ENCODE peak calls at places on chromosomes 6 and 20, in nine cellular contexts. One of them, this sample, is unnamed.

GRCh38 chr6:150183105-150183504 is 40.3 kb downstream of the PPP1R14C start:
- DNase-seq in EL: no peak
- DNase-seq in effector CD4-positive, alpha-beta T cell: no peak
- DNase-seq in HT1080: no peak
- DNase-seq in NCI-H2081: no peak
- DNase-seq in H54: no peak
- DNase-seq in SHP77: no peak
- DNase-seq in Calu3: no peak
- DNase-seq in OCI-LY7: peak
- DNase-seq in this sample: no peak

GRCh38 chr6:36930483-36930882 is 24.1 kb upstream of the PI16 start:
- DNase-seq in effector CD4-positive, alpha-beta T cell: no peak
- DNase-seq in OCI-LY7: no peak
- DNase-seq in Calu3: no peak
- DNase-seq in SHP77: no peak
- DNase-seq in HT1080: no peak
- DNase-seq in H54: no peak
- DNase-seq in NCI-H2081: no peak
- DNase-seq in EL: no peak
- DNase-seq in this sample: no peak

GRCh38 chr6:44685213-44685612 is 297.7 kb downstream of the CDC5L start:
- DNase-seq in H54: no peak
- DNase-seq in HT1080: no peak
- DNase-seq in Calu3: no peak
- DNase-seq in SHP77: no peak
- DNase-seq in NCI-H2081: no peak
- DNase-seq in OCI-LY7: no peak
- DNase-seq in EL: no peak
- DNase-seq in effector CD4-positive, alpha-beta T cell: no peak
- DNase-seq in this sample: no peak

GRCh38 chr6:72621243-72622093 is at the start of gene KCNQ5:
- DNase-seq in NCI-H2081: no peak
- DNase-seq in H54: peak
- DNase-seq in HT1080: no peak
- DNase-seq in OCI-LY7: peak
- DNase-seq in EL: peak
- DNase-seq in Calu3: peak
- DNase-seq in effector CD4-positive, alpha-beta T cell: no peak
- DNase-seq in SHP77: no peak
- DNase-seq in this sample: peak

GRCh38 chr20:46010491-46011405 is 2.0 kb downstream of the MMP9 start:
- DNase-seq in EL: no peak
- DNase-seq in H54: no peak
- DNase-seq in effector CD4-positive, alpha-beta T cell: peak
- DNase-seq in NCI-H2081: no peak
- DNase-seq in OCI-LY7: no peak
- DNase-seq in HT1080: no peak
- DNase-seq in SHP77: no peak
- DNase-seq in Calu3: no peak
- DNase-seq in this sample: no peak

GRCh38 chr6:116073765-116074450 is 13.2 kb upstream of the FRK start:
- DNase-seq in effector CD4-positive, alpha-beta T cell: no peak
- DNase-seq in Calu3: no peak
- DNase-seq in OCI-LY7: no peak
- DNase-seq in SHP77: no peak
- DNase-seq in EL: peak
- DNase-seq in H54: no peak
- DNase-seq in NCI-H2081: no peak
- DNase-seq in HT1080: peak
- DNase-seq in this sample: no peak

GRCh38 chr6:92559002-92559401 is 860.4 kb downstream of the EPHA7 start:
- DNase-seq in SHP77: no peak
- DNase-seq in effector CD4-positive, alpha-beta T cell: no peak
- DNase-seq in Calu3: no peak
- DNase-seq in HT1080: no peak
- DNase-seq in NCI-H2081: no peak
- DNase-seq in OCI-LY7: no peak
- DNase-seq in H54: no peak
- DNase-seq in EL: no peak
- DNase-seq in this sample: no peak

GRCh38 chr6:36885461-36886401 is at the start of gene C6orf89:
- DNase-seq in NCI-H2081: peak
- DNase-seq in HT1080: peak
- DNase-seq in effector CD4-positive, alpha-beta T cell: peak
- DNase-seq in SHP77: peak
- DNase-seq in H54: peak
- DNase-seq in EL: peak
- DNase-seq in OCI-LY7: peak
- DNase-seq in Calu3: peak
- DNase-seq in this sample: peak

GRCh38 chr20:17479041-17479657 is 52.0 kb downstream of the BFSP1 start:
- DNase-seq in NCI-H2081: no peak
- DNase-seq in EL: no peak
- DNase-seq in HT1080: no peak
- DNase-seq in OCI-LY7: no peak
- DNase-seq in effector CD4-positive, alpha-beta T cell: no peak
- DNase-seq in Calu3: no peak
- DNase-seq in SHP77: no peak
- DNase-seq in H54: no peak
- DNase-seq in this sample: no peak

GRCh38 chr6:12602951-12603710 is 113.4 kb upstream of the PHACTR1 start:
- DNase-seq in NCI-H2081: peak
- DNase-seq in Calu3: peak
- DNase-seq in OCI-LY7: peak
- DNase-seq in effector CD4-positive, alpha-beta T cell: no peak
- DNase-seq in SHP77: no peak
- DNase-seq in HT1080: peak
- DNase-seq in EL: peak
- DNase-seq in H54: no peak
- DNase-seq in this sample: peak

GRCh38 chr20:38337561-38338140 is 8.6 kb upstream of the LBP start:
- DNase-seq in HT1080: peak
- DNase-seq in OCI-LY7: peak
- DNase-seq in Calu3: peak
- DNase-seq in EL: peak
- DNase-seq in effector CD4-positive, alpha-beta T cell: no peak
- DNase-seq in SHP77: peak
- DNase-seq in H54: peak
- DNase-seq in NCI-H2081: peak
- DNase-seq in this sample: peak

GRCh38 chr6:3456395-3456767 is 469 bp downstream of the SLC22A23 start:
- DNase-seq in EL: no peak
- DNase-seq in OCI-LY7: no peak
- DNase-seq in effector CD4-positive, alpha-beta T cell: no peak
- DNase-seq in Calu3: no peak
- DNase-seq in HT1080: no peak
- DNase-seq in NCI-H2081: no peak
- DNase-seq in H54: no peak
- DNase-seq in SHP77: no peak
- DNase-seq in this sample: no peak

GRCh38 chr6:108568101-108568500 is 7.4 kb downstream of the FOXO3 start:
- DNase-seq in Calu3: no peak
- DNase-seq in SHP77: no peak
- DNase-seq in HT1080: no peak
- DNase-seq in EL: no peak
- DNase-seq in effector CD4-positive, alpha-beta T cell: no peak
- DNase-seq in OCI-LY7: no peak
- DNase-seq in H54: no peak
- DNase-seq in NCI-H2081: no peak
- DNase-seq in this sample: no peak

GRCh38 chr6:84581494-84582259 is 182.7 kb downstream of the TBX18 start:
- DNase-seq in H54: no peak
- DNase-seq in SHP77: no peak
- DNase-seq in effector CD4-positive, alpha-beta T cell: no peak
- DNase-seq in NCI-H2081: no peak
- DNase-seq in HT1080: peak
- DNase-seq in Calu3: no peak
- DNase-seq in EL: peak
- DNase-seq in OCI-LY7: no peak
- DNase-seq in this sample: peak

GRCh38 chr6:37807656-37808055 is 11.9 kb upstream of the ZFAND3 start:
- DNase-seq in effector CD4-positive, alpha-beta T cell: no peak
- DNase-seq in H54: no peak
- DNase-seq in EL: no peak
- DNase-seq in OCI-LY7: no peak
- DNase-seq in NCI-H2081: no peak
- DNase-seq in HT1080: no peak
- DNase-seq in Calu3: no peak
- DNase-seq in SHP77: no peak
- DNase-seq in this sample: no peak

GRCh38 chr20:48797275-48797825 is 30.4 kb downstream of the PREX1 start:
- DNase-seq in EL: no peak
- DNase-seq in NCI-H2081: no peak
- DNase-seq in SHP77: no peak
- DNase-seq in effector CD4-positive, alpha-beta T cell: no peak
- DNase-seq in HT1080: no peak
- DNase-seq in Calu3: no peak
- DNase-seq in OCI-LY7: no peak
- DNase-seq in H54: no peak
- DNase-seq in this sample: peak

GRCh38 chr6:111586554-111586953 is 19.1 kb downstream of the TRAF3IP2 start:
- DNase-seq in SHP77: no peak
- DNase-seq in H54: no peak
- DNase-seq in OCI-LY7: no peak
- DNase-seq in NCI-H2081: peak
- DNase-seq in EL: no peak
- DNase-seq in HT1080: no peak
- DNase-seq in Calu3: no peak
- DNase-seq in effector CD4-positive, alpha-beta T cell: no peak
- DNase-seq in this sample: no peak

GRCh38 chr6:96304997-96305396 is 216.6 kb upstream of the UFL1 start:
- DNase-seq in NCI-H2081: no peak
- DNase-seq in SHP77: no peak
- DNase-seq in H54: no peak
- DNase-seq in OCI-LY7: no peak
- DNase-seq in HT1080: no peak
- DNase-seq in effector CD4-positive, alpha-beta T cell: no peak
- DNase-seq in Calu3: no peak
- DNase-seq in EL: no peak
- DNase-seq in this sample: no peak

GRCh38 chr20:44342240-44342639 is 5.4 kb downstream of the R3HDML start:
- DNase-seq in Calu3: no peak
- DNase-seq in NCI-H2081: no peak
- DNase-seq in SHP77: no peak
- DNase-seq in EL: peak
- DNase-seq in HT1080: peak
- DNase-seq in effector CD4-positive, alpha-beta T cell: no peak
- DNase-seq in OCI-LY7: no peak
- DNase-seq in H54: peak
- DNase-seq in this sample: no peak

GRCh38 chr6:31576897-31577341 is 1.6 kb downstream of the TNF start:
- DNase-seq in NCI-H2081: no peak
- DNase-seq in H54: no peak
- DNase-seq in effector CD4-positive, alpha-beta T cell: no peak
- DNase-seq in EL: no peak
- DNase-seq in HT1080: peak
- DNase-seq in OCI-LY7: no peak
- DNase-seq in SHP77: no peak
- DNase-seq in Calu3: no peak
- DNase-seq in this sample: peak

GRCh38 chr20:31838646-31839292 is 6.6 kb downstream of the FOXS1 start:
- DNase-seq in HT1080: peak
- DNase-seq in H54: no peak
- DNase-seq in OCI-LY7: no peak
- DNase-seq in SHP77: no peak
- DNase-seq in EL: no peak
- DNase-seq in Calu3: no peak
- DNase-seq in effector CD4-positive, alpha-beta T cell: no peak
- DNase-seq in NCI-H2081: no peak
- DNase-seq in this sample: peak

GRCh38 chr6:152450519-152450918 is 186.6 kb downstream of the SYNE1 start:
- DNase-seq in NCI-H2081: no peak
- DNase-seq in effector CD4-positive, alpha-beta T cell: no peak
- DNase-seq in EL: no peak
- DNase-seq in HT1080: no peak
- DNase-seq in OCI-LY7: no peak
- DNase-seq in Calu3: no peak
- DNase-seq in H54: no peak
- DNase-seq in SHP77: no peak
- DNase-seq in this sample: no peak

GRCh38 chr6:130700397-130700796 is 126.8 kb upstream of the SMLR1 start:
- DNase-seq in effector CD4-positive, alpha-beta T cell: no peak
- DNase-seq in H54: no peak
- DNase-seq in SHP77: no peak
- DNase-seq in OCI-LY7: no peak
- DNase-seq in HT1080: no peak
- DNase-seq in EL: no peak
- DNase-seq in Calu3: no peak
- DNase-seq in NCI-H2081: no peak
- DNase-seq in this sample: no peak

GRCh38 chr6:15518057-15518456 is 144.8 kb downstream of the DTNBP1 start:
- DNase-seq in SHP77: no peak
- DNase-seq in effector CD4-positive, alpha-beta T cell: no peak
- DNase-seq in HT1080: no peak
- DNase-seq in EL: no peak
- DNase-seq in Calu3: no peak
- DNase-seq in H54: no peak
- DNase-seq in OCI-LY7: no peak
- DNase-seq in NCI-H2081: no peak
- DNase-seq in this sample: no peak

GRCh38 chr6:70849348-70850069 is 107.4 kb downstream of the B3GAT2 start:
- DNase-seq in Calu3: no peak
- DNase-seq in effector CD4-positive, alpha-beta T cell: no peak
- DNase-seq in NCI-H2081: no peak
- DNase-seq in H54: no peak
- DNase-seq in SHP77: no peak
- DNase-seq in HT1080: no peak
- DNase-seq in EL: peak
- DNase-seq in OCI-LY7: no peak
- DNase-seq in this sample: no peak

GRCh38 chr6:85111481-85112001 is 338.3 kb upstream of the NT5E start:
- DNase-seq in SHP77: peak
- DNase-seq in OCI-LY7: no peak
- DNase-seq in Calu3: no peak
- DNase-seq in HT1080: no peak
- DNase-seq in NCI-H2081: no peak
- DNase-seq in effector CD4-positive, alpha-beta T cell: no peak
- DNase-seq in H54: no peak
- DNase-seq in EL: no peak
- DNase-seq in this sample: peak

GRCh38 chr6:137261393-137262154 is 42.4 kb upstream of the IFNGR1 start:
- DNase-seq in H54: no peak
- DNase-seq in HT1080: no peak
- DNase-seq in effector CD4-positive, alpha-beta T cell: no peak
- DNase-seq in OCI-LY7: peak
- DNase-seq in Calu3: no peak
- DNase-seq in EL: peak
- DNase-seq in NCI-H2081: no peak
- DNase-seq in SHP77: no peak
- DNase-seq in this sample: peak

GRCh38 chr6:17768388-17768787 is 61.7 kb upstream of the NUP153 start:
- DNase-seq in H54: no peak
- DNase-seq in effector CD4-positive, alpha-beta T cell: no peak
- DNase-seq in EL: no peak
- DNase-seq in HT1080: no peak
- DNase-seq in NCI-H2081: no peak
- DNase-seq in Calu3: no peak
- DNase-seq in SHP77: no peak
- DNase-seq in OCI-LY7: no peak
- DNase-seq in this sample: peak

GRCh38 chr20:31934491-31934890 is 17.4 kb downstream of the PDRG1 start:
- DNase-seq in NCI-H2081: no peak
- DNase-seq in EL: no peak
- DNase-seq in effector CD4-positive, alpha-beta T cell: no peak
- DNase-seq in Calu3: no peak
- DNase-seq in HT1080: no peak
- DNase-seq in OCI-LY7: no peak
- DNase-seq in H54: no peak
- DNase-seq in SHP77: no peak
- DNase-seq in this sample: no peak

GRCh38 chr6:16345449-16346330 is 107.3 kb downstream of the GMPR start:
- DNase-seq in HT1080: peak
- DNase-seq in Calu3: no peak
- DNase-seq in H54: no peak
- DNase-seq in EL: peak
- DNase-seq in OCI-LY7: no peak
- DNase-seq in NCI-H2081: peak
- DNase-seq in effector CD4-positive, alpha-beta T cell: no peak
- DNase-seq in SHP77: no peak
- DNase-seq in this sample: peak

GRCh38 chr6:157457787-157458186 is 76.8 kb downstream of the ZDHHC14 start:
- DNase-seq in EL: no peak
- DNase-seq in SHP77: no peak
- DNase-seq in HT1080: no peak
- DNase-seq in Calu3: no peak
- DNase-seq in OCI-LY7: no peak
- DNase-seq in H54: no peak
- DNase-seq in NCI-H2081: no peak
- DNase-seq in effector CD4-positive, alpha-beta T cell: no peak
- DNase-seq in this sample: no peak